ENCODE peak calls at places on chromosome 19, in four cellular contexts. I is adrenal gland, R is choroid plexus epithelial cell, T is IMR-90. C is an unnamed sample.

GRCh38 chr19:6221220-6221877 is 58.4 kb downstream of the MLLT1 start:
- DNase-seq in I (no peak), R (no peak), T (no peak), C (no peak)

GRCh38 chr19:10808937-10809655 is 26.9 kb downstream of the TMED1 start:
- DNase-seq in I (no peak), R (peak), T (peak), C (peak)

GRCh38 chr19:38455031-38455430 is 21.5 kb downstream of the RYR1 start:
- DNase-seq in I (no peak), R (peak), T (peak), C (no peak)

GRCh38 chr19:8575467-8575997 is 1.7 kb downstream of the MYO1F start:
- DNase-seq in I (no peak), R (peak), T (peak), C (no peak)

GRCh38 chr19:11296264-11296663 is 304 bp downstream of the TSPAN16 start:
- DNase-seq in I (no peak), R (no peak), T (no peak), C (no peak)

GRCh38 chr19:51127032-51127431 is 2.3 kb downstream of the SIGLEC9 start:
- DNase-seq in I (no peak), R (no peak), T (no peak), C (no peak)

GRCh38 chr19:40941481-40942219 is 49.4 kb upstream of the CYP2B6 start:
- DNase-seq in I (no peak), R (no peak), T (no peak), C (no peak)

GRCh38 chr19:35555301-35556005 is 8.0 kb downstream of the ATP4A start:
- DNase-seq in I (peak), R (peak), T (peak), C (no peak)

GRCh38 chr19:3639479-3639878 is 12.9 kb upstream of the CACTIN start:
- DNase-seq in I (no peak), R (no peak), T (no peak), C (no peak)

GRCh38 chr19:53865918-53866696 is 1.6 kb upstream of the MYADM start:
- DNase-seq in I (no peak), R (peak), T (peak), C (no peak)

GRCh38 chr19:18044825-18045304 is 36.9 kb downstream of the ARRDC2 start:
- DNase-seq in I (peak), R (peak), T (peak), C (peak)

GRCh38 chr19:52748336-52748950 is 13.6 kb upstream of the ZNF611 start:
- DNase-seq in I (peak), R (peak), T (peak), C (no peak)

GRCh38 chr19:50025022-50025793 is at the start of gene VRK3:
- DNase-seq in I (peak), R (peak), T (peak), C (peak)
- H3K4me3 ChIP-seq in I (peak), R (peak), T (peak), C (peak)

GRCh38 chr19:34171877-34172660 is at the start of gene LSM14A:
- DNase-seq in I (peak), R (peak), T (peak), C (peak)

GRCh38 chr19:34172661-34173144 is 399 bp downstream of the LSM14A start:
- DNase-seq in I (peak), R (no peak), T (no peak), C (no peak)

GRCh38 chr19:34171539-34171876 is 796 bp upstream of the LSM14A start:
- DNase-seq in I (no peak), R (peak), T (peak), C (no peak)

GRCh38 chr19:34176581-34176980 is 4.3 kb downstream of the LSM14A start:
- DNase-seq in I (no peak), R (no peak), T (no peak), C (no peak)

GRCh38 chr19:34173145-34173956 is 1.0 kb downstream of the LSM14A start:
- DNase-seq in I (peak), R (peak), T (peak), C (no peak)
- TF ChIP-seq CTCF in I (no peak), R (no peak), T (no peak), C (no peak)

DNA sequence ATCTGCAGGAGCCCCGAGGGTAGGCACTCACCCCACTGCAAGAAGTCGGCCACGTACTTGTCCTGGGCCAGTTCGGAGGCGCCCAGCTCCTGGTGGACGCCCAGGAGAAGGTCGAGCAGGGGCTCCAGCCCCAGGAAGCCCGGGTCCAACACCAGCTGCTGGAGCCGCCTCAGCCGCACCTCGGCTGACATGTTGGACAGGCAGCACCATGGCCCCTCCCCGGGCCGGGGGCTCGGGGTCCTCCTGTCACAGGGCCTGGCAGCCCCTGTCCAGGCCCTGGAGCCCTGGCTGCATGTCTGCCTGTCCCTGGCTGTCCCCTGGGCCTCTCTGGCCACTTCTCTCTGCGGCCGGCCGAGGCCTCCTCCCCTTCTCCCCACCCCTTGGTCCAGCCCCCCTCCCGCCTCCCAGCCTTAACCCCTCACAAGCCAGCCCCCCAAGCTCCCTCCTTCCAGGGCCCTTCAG is at the start of gene DMPK:
- DNase-seq in I (peak), R (no peak), T (no peak), C (no peak)
- H3K4me3 ChIP-seq in I (peak), R (peak), T (peak), C (peak)

GRCh38 chr19:1222394-1222793 is 15.4 kb downstream of the CBARP start:
- DNase-seq in I (no peak), R (no peak), T (no peak), C (no peak)
- TF ChIP-seq CTCF in I (no peak), R (peak), T (peak), C (no peak)